ENCODE peak calls at places on chromosome 9, in five cellular contexts. V is H9, C is mesendoderm, R is IMR-90, Y is H1. D is an unnamed sample.
A peak's percentile ranks its signal among the peaks of the same experiment; 100 is the strongest.

GRCh38 chr9:95815153-95815552 is 60.3 kb upstream of the ERCC6L2 start:
- DNase-seq in Y (no peak), C (no peak), V (no peak), R (peak; percentile 78), D (peak; percentile 92)

GRCh38 chr9:13806731-13807130 is 507.2 kb downstream of the NFIB start:
- DNase-seq in Y (no peak), C (no peak), R (no peak), V (no peak), D (no peak)

GRCh38 chr9:120393386-120394057 is 186.4 kb downstream of the CDK5RAP2 start:
- DNase-seq in Y (no peak), R (peak; percentile 49), V (no peak), C (no peak), D (peak; percentile 40)

GRCh38 chr9:111037744-111038335 is 430 bp downstream of the LPAR1 start:
- DNase-seq in V (peak; percentile 62), R (peak; percentile 27), Y (peak; percentile 70), C (peak; percentile 80), D (peak; percentile 40)

GRCh38 chr9:121557581-121558422 is 58.2 kb upstream of the GGTA1 start:
- DNase-seq in V (peak; percentile 72), R (peak; percentile 92), Y (no peak), C (peak; percentile 89), D (peak; percentile 97)

GRCh38 chr9:84340535-84340934 is at the start of gene SLC28A3:
- DNase-seq in V (no peak), R (no peak), C (peak; percentile 31), Y (no peak), D (no peak)

GRCh38 chr9:126303488-126303887 is 23.1 kb upstream of the MVB12B start:
- DNase-seq in C (peak; percentile 63), V (no peak), R (no peak), Y (peak; percentile 33), D (no peak)

GRCh38 chr9:6937209-6937608 is 179.4 kb downstream of the KDM4C start:
- DNase-seq in Y (no peak), C (no peak), R (no peak), V (no peak), D (no peak)

GRCh38 chr9:6230037-6230778 is 14.6 kb downstream of the IL33 start:
- DNase-seq in V (no peak), Y (no peak), C (peak; percentile 11), R (peak; percentile 28), D (no peak)

GRCh38 chr9:69548676-69549075 is 123.5 kb downstream of the APBA1 start:
- DNase-seq in Y (no peak), R (no peak), C (no peak), V (no peak), D (no peak)

GRCh38 chr9:71819115-71819739 is 50.9 kb upstream of the CEMIP2 start:
- DNase-seq in C (no peak), V (no peak), R (peak; percentile 39), Y (no peak), D (peak; percentile 45)

GRCh38 chr9:88106492-88106891 is 31.8 kb downstream of the SPATA31C2 start:
- DNase-seq in Y (no peak), V (peak; percentile 36), C (peak; percentile 59), R (peak; percentile 36), D (peak; percentile 25)

GRCh38 chr9:95891067-95891466 is 15.6 kb downstream of the ERCC6L2 start:
- DNase-seq in Y (no peak), V (no peak), C (no peak), R (no peak), D (no peak)

GRCh38 chr9:129876815-129877214 is 41.6 kb downstream of the USP20 start:
- DNase-seq in V (no peak), R (no peak), Y (no peak), C (no peak), D (no peak)

GRCh38 chr9:91243029-91243428 is 118.7 kb downstream of the AUH start:
- DNase-seq in Y (no peak), C (no peak), R (no peak), V (no peak), D (no peak)

GRCh38 chr9:85746309-85746708 is 4.6 kb upstream of the AGTPBP1 start:
- DNase-seq in Y (no peak), C (no peak), R (no peak), V (no peak), D (no peak)

GRCh38 chr9:126565336-126566128 is 48.2 kb upstream of the LMX1B start:
- DNase-seq in R (no peak), V (no peak), C (no peak), Y (no peak), D (no peak)

GRCh38 chr9:482736-483135 is 268.1 kb downstream of the DOCK8 start:
- DNase-seq in R (no peak), V (no peak), Y (no peak), C (no peak), D (no peak)

GRCh38 chr9:137276757-137277328 is 683 bp upstream of the TOR4A start:
- DNase-seq in R (peak; percentile 38), V (peak; percentile 71), Y (peak; percentile 68), C (peak; percentile 84), D (peak; percentile 81)

GRCh38 chr9:37528652-37529072 is 42.9 kb downstream of the POLR1E start:
- DNase-seq in Y (no peak), R (peak; percentile 16), C (no peak), V (no peak), D (no peak)

GRCh38 chr9:21995652-21996275 is 1.2 kb downstream of the CDKN2B-AS1 start:
- DNase-seq in R (peak; percentile 55), V (no peak), C (peak; percentile 64), Y (peak; percentile 80), D (peak; percentile 81)

GRCh38 chr9:115254217-115254616 is 136.3 kb upstream of the TNC start:
- DNase-seq in C (no peak), Y (no peak), V (no peak), R (no peak), D (no peak)

GRCh38 chr9:81562221-81563019 is 126.9 kb downstream of the TLE1 start:
- DNase-seq in Y (no peak), C (no peak), R (peak; percentile 82), V (no peak), D (peak; percentile 81)

GRCh38 chr9:71036501-71036900 is 84.9 kb downstream of the TRPM3 start:
- DNase-seq in C (no peak), R (no peak), V (no peak), Y (no peak), D (no peak)

GRCh38 chr9:129149442-129149841 is 28.6 kb downstream of the IER5L start:
- DNase-seq in C (no peak), R (no peak), V (no peak), Y (no peak), D (no peak)

GRCh38 chr9:126984969-126985368 is 70.4 kb downstream of the RALGPS1 start:
- DNase-seq in C (no peak), V (no peak), Y (no peak), R (no peak), D (peak; percentile 22)

GRCh38 chr9:138117836-138118235 is 240.3 kb downstream of the CACNA1B start:
- DNase-seq in V (peak; percentile 10), C (no peak), Y (no peak), R (no peak), D (no peak)

GRCh38 chr9:113621309-113621791 is 157.8 kb downstream of the RGS3 start:
- DNase-seq in Y (peak; percentile 49), R (peak; percentile 93), V (no peak), C (peak; percentile 90), D (peak; percentile 92)

GRCh38 chr9:113620377-113621161 is 157.0 kb downstream of the RGS3 start:
- DNase-seq in C (peak; percentile 99), V (peak; percentile 81), R (peak; percentile 93), Y (peak; percentile 50), D (peak; percentile 94)

GRCh38 chr9:113620016-113620376 is 156.5 kb downstream of the RGS3 start:
- DNase-seq in C (no peak), Y (peak; percentile 46), R (no peak), V (no peak), D (no peak)

GRCh38 chr9:113617550-113617949 is 154.0 kb downstream of the RGS3 start:
- DNase-seq in C (peak; percentile 70), Y (no peak), V (no peak), R (no peak), D (peak; percentile 70)

DNA sequence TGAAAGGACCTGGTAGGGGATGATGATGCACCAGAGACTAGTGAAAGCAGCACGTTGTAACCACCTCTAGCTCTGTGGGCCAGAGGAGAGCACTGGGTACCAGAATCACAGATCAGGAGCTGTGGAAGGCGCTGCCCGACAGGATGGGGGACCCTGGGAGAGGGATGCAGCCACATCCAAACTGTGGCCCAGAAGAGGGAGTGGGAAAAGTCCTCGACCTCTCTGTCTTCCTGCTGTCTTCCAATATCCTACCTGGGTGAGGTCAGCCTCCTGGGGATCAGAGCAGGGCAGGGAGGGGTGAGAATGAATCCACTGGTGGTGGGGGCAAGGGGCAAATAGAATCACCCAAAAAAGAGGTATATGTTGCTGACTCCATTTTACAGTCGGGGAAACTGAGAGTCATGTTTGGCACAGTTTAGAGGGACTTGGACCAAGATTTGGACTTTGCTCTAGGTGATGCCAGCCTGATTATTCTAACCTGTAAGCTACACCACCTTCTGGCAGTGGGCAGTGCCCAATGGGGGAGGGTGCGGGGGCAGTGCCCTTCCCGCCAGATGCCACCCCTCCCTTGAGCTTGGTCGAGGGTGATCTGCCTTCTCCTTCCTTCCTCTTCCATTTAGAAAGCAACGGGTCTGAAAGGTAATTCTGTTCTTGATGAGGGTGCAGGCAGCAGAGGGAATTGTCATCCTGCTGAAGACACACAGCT is 155.8 kb downstream of the RGS3 start:
- DNase-seq in R (no peak), C (no peak), V (peak; percentile 15), Y (peak; percentile 40), D (no peak)
- H2BK120ac ChIP-seq in R (peak overlapping the region; percentile 99), C (no peak overlapping the region), V (no peak overlapping the region), Y (no peak overlapping the region), D (peak overlapping the region; percentile 29)

GRCh38 chr9:135930446-135931345 is 23.4 kb upstream of the CAMSAP1 start:
- DNase-seq in C (no peak), Y (no peak), R (no peak), V (no peak), D (no peak)
- H2BK5ac ChIP-seq in C (no peak overlapping the region), Y (no peak overlapping the region), R (no peak overlapping the region), V (no peak overlapping the region), D (no peak overlapping the region)

DNA sequence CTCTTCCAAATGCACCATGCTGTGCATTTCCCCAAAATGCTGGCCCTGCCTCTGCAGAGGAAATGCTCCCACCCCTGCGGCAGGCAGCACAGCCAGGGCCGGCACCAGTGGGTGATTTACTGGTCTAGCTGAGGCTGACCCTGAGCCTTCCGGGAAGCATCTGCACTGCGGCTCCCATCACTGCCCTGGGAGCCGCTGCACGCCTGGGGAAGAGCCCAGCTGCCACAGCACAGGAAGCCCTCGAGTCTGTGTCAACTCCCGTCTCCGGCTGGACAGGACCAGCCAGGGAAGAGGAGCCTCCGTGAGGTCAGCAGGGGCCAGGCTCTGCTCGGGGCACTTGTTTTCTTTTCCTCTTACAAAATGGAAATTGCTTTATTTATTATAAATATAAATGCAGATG is 25.1 kb upstream of the EEIG1 start:
- DNase-seq in R (no peak), C (no peak), V (no peak), Y (no peak), D (peak; percentile 92)
- H3K4me1 ChIP-seq in R (peaks cover 9% of the 10 kb centered on the region), C (no peaks in the 10 kb centered on the region), V (no peaks in the 10 kb centered on the region), Y (peaks cover 9% of the 10 kb centered on the region), D (peaks cover 27% of the 10 kb centered on the region)

GRCh38 chr9:35664531-35665470 is at the start of gene ARHGEF39:
- DNase-seq in V (peak; percentile 94), Y (peak; percentile 92), C (peak; percentile 93), R (peak; percentile 68), D (peak; percentile 77)

GRCh38 chr9:35667939-35668338 is 2.9 kb upstream of the ARHGEF39 start:
- DNase-seq in Y (no peak), V (no peak), C (peak; percentile 50), R (no peak), D (no peak)

GRCh38 chr9:35666547-35666946 is 1.6 kb upstream of the ARHGEF39 start:
- DNase-seq in R (no peak), V (no peak), Y (no peak), C (no peak), D (no peak)

GRCh38 chr9:35666045-35666444 is 1.1 kb upstream of the ARHGEF39 start:
- DNase-seq in Y (no peak), V (no peak), C (no peak), R (no peak), D (no peak)

GRCh38 chr9:35665471-35665818 is 450 bp upstream of the ARHGEF39 start:
- DNase-seq in Y (no peak), R (no peak), C (no peak), V (no peak), D (no peak)
- H2BK120ac ChIP-seq in Y (no peak overlapping the region), R (peak overlapping the region; percentile 77), C (no peak overlapping the region), V (no peak overlapping the region), D (no peak overlapping the region)

D was measured in mesenchymal stem cell.